ENCODE peak calls at places on chromosomes 4 and X, in seven cellular contexts. F is left ventricle myocardium inferior, Z is fibroblast of pulmonary artery, M is cardiac fibroblast, D is cardiac muscle cell, A is NB4, I is neural progenitor cell. H is an unnamed sample.

GRCh38 chr4:155079866-155080265 is 128.6 kb upstream of the NPY2R start:
- DNase-seq in F (no peak), Z (peak), M (peak), A (no peak), D (no peak), I (no peak), H (peak)

GRCh38 chr4:47531954-47532321 is 46.9 kb downstream of the ATP10D start:
- DNase-seq in I (no peak), A (no peak), D (no peak), Z (no peak), M (no peak), F (no peak), H (no peak)

GRCh38 chr4:13159041-13159620 is 325.0 kb downstream of the RAB28 start:
- DNase-seq in A (no peak), F (no peak), Z (no peak), I (no peak), D (no peak), M (no peak), H (no peak)

GRCh38 chrX:132505116-132505515 is 16.3 kb upstream of the MBNL3 start:
- DNase-seq in I (no peak), M (peak), Z (peak), D (no peak), A (no peak), F (no peak), H (peak)

GRCh38 chr4:137519406-137519805 is 12.9 kb downstream of the PCDH18 start:
- DNase-seq in D (no peak), I (no peak), M (peak), A (no peak), F (no peak), Z (peak), H (peak)

GRCh38 chr4:155066871-155067270 is 141.6 kb upstream of the NPY2R start:
- DNase-seq in A (no peak), Z (no peak), M (no peak), I (no peak), F (no peak), D (no peak), H (no peak)

GRCh38 chrX:135973025-135973547 is 702 bp downstream of the MMGT1 start:
- DNase-seq in I (no peak), M (peak), A (peak), Z (peak), F (no peak), D (peak), H (peak)

GRCh38 chr4:15117270-15117946 is 115.1 kb downstream of the CPEB2 start:
- DNase-seq in F (no peak), D (no peak), M (no peak), A (no peak), I (no peak), Z (no peak), H (no peak)

GRCh38 chr4:140031706-140032105 is 122.3 kb downstream of the MAML3 start:
- DNase-seq in D (no peak), A (no peak), I (no peak), M (no peak), F (no peak), Z (no peak), H (no peak)

GRCh38 chr4:28744066-28744465 is 1883.4 kb downstream of the STIM2 start:
- DNase-seq in F (no peak), M (no peak), D (no peak), A (no peak), I (no peak), Z (peak), H (peak)

GRCh38 chr4:140924761-140925392 is 168.7 kb upstream of the TBC1D9 start:
- DNase-seq in A (no peak), F (no peak), M (no peak), I (no peak), D (no peak), Z (no peak), H (no peak)

GRCh38 chr4:169971456-169972015 is 54.7 kb downstream of the MFAP3L start:
- DNase-seq in D (no peak), A (no peak), I (no peak), Z (no peak), F (no peak), M (no peak), H (no peak)

GRCh38 chr4:18691431-18692200 is 670.1 kb upstream of the LCORL start:
- DNase-seq in M (no peak), Z (no peak), I (peak), D (peak), F (no peak), A (no peak), H (peak)

GRCh38 chr4:79682801-79683217 is 274.8 kb upstream of the GK2 start:
- DNase-seq in Z (no peak), D (no peak), M (no peak), I (peak), F (peak), A (no peak), H (no peak)

GRCh38 chrX:137568741-137569469 is 3.0 kb downstream of the ZIC3 start:
- DNase-seq in A (no peak), M (no peak), F (no peak), I (peak), D (no peak), Z (no peak), H (no peak)

GRCh38 chrX:115356369-115356768 is 66.9 kb downstream of the LUZP4 start:
- DNase-seq in A (no peak), M (no peak), F (no peak), D (no peak), Z (no peak), I (no peak), H (no peak)

GRCh38 chrX:118763489-118763888 is 36.1 kb downstream of the IL13RA1 start:
- DNase-seq in I (no peak), M (no peak), D (no peak), A (no peak), Z (no peak), F (no peak), H (no peak)

GRCh38 chr4:89337678-89338077 is 30.1 kb upstream of the GPRIN3 start:
- DNase-seq in A (no peak), F (no peak), Z (no peak), I (no peak), M (no peak), D (no peak), H (no peak)

GRCh38 chr4:113248320-113248719 is 198.9 kb downstream of the ANK2 start:
- DNase-seq in A (peak), Z (no peak), F (no peak), M (no peak), I (peak), D (peak), H (no peak)

GRCh38 chr4:40621592-40622512 is 7.8 kb downstream of the RBM47 start:
- DNase-seq in D (no peak), M (peak), A (peak), Z (peak), I (no peak), F (peak), H (peak)

GRCh38 chrX:150635952-150636351 is 57.2 kb upstream of the MTMR1 start:
- DNase-seq in D (no peak), F (no peak), I (no peak), Z (peak), M (peak), A (no peak), H (peak)

GRCh38 chr4:74635074-74635473 is 159.2 kb downstream of the BTC start:
- DNase-seq in F (no peak), M (no peak), D (no peak), A (no peak), Z (no peak), I (no peak), H (no peak)

GRCh38 chr4:77734928-77735327 is 84.2 kb downstream of the CNOT6L start:
- DNase-seq in Z (peak), A (peak), F (no peak), M (peak), D (no peak), I (no peak), H (peak)

GRCh38 chrX:15151267-15152196 is 118.4 kb downstream of the ASB9 start:
- DNase-seq in M (no peak), D (no peak), F (no peak), I (no peak), A (no peak), Z (no peak), H (peak)

GRCh38 chrX:41666251-41666650 is 22.5 kb upstream of the GPR34 start:
- DNase-seq in D (no peak), Z (peak), M (peak), I (no peak), F (no peak), A (peak), H (peak)

GRCh38 chr4:99917575-99917974 is 23.3 kb upstream of the LAMTOR3 start:
- DNase-seq in D (no peak), F (no peak), Z (no peak), M (no peak), A (no peak), I (no peak), H (no peak)

GRCh38 chr4:102157984-102158383 is 187.3 kb downstream of the SLC39A8 start:
- DNase-seq in M (no peak), Z (no peak), D (no peak), A (no peak), I (peak), F (no peak), H (no peak)

GRCh38 chr4:45442466-45442865 is 681.4 kb downstream of the GABRG1 start:
- DNase-seq in M (peak), I (peak), D (peak), Z (peak), A (peak), F (no peak), H (peak)

GRCh38 chr4:163565228-163566040 is 70.9 kb downstream of the TMA16 start:
- DNase-seq in D (no peak), A (no peak), Z (no peak), M (no peak), F (no peak), I (no peak), H (no peak)

GRCh38 chr4:88706574-88706973 is 8.9 kb upstream of the NAP1L5 start:
- DNase-seq in D (peak), Z (peak), M (peak), F (no peak), I (peak), A (peak), H (peak)

GRCh38 chrX:131917588-131917987 is 105.5 kb upstream of the STK26 start:
- DNase-seq in A (no peak), M (no peak), D (no peak), Z (no peak), I (no peak), F (no peak), H (no peak)

GRCh38 chrX:119071381-119071780 is 1.4 kb upstream of the CT47C1 start:
- DNase-seq in D (no peak), M (no peak), Z (no peak), F (no peak), I (no peak), A (no peak), H (no peak)

GRCh38 chrX:55201930-55202579 is 18.1 kb upstream of the PAGE5 start:
- DNase-seq in I (no peak), Z (peak), D (no peak), A (no peak), M (peak), F (no peak), H (no peak)

GRCh38 chrX:95675011-95675410 is 1009.6 kb upstream of the DIAPH2 start:
- DNase-seq in F (no peak), A (no peak), Z (no peak), D (no peak), I (peak), M (no peak), H (no peak)

GRCh38 chr4:8867624-8868320 is 3.9 kb downstream of the HMX1 start:
- DNase-seq in A (no peak), F (no peak), M (no peak), D (no peak), I (peak), Z (no peak), H (no peak)

GRCh38 chr4:120481711-120482110 is 415.1 kb upstream of the MAD2L1 start:
- DNase-seq in M (no peak), A (no peak), I (no peak), Z (no peak), D (no peak), F (no peak), H (no peak)

GRCh38 chr4:187415227-187415626 is 580.3 kb upstream of the ZFP42 start:
- DNase-seq in I (no peak), M (no peak), D (no peak), A (no peak), Z (no peak), F (no peak), H (no peak)

GRCh38 chr4:37891221-37892159 is 606 bp downstream of the TBC1D1 start:
- DNase-seq in M (no peak), Z (no peak), I (peak), D (peak), F (peak), A (peak), H (peak)

GRCh38 chr4:142550955-142551354 is 295.1 kb downstream of the INPP4B start:
- DNase-seq in A (no peak), M (no peak), D (no peak), I (no peak), F (no peak), Z (no peak), H (no peak)

GRCh38 chrX:19747672-19748610 is 139.5 kb downstream of the SH3KBP1 start:
- DNase-seq in I (no peak), A (peak), Z (no peak), M (no peak), F (peak), D (no peak), H (no peak)
- H3K4me3 ChIP-seq in I (no peak), A (no peak), Z (no peak), M (no peak), F (no peak), D (no peak), H (no peak)

GRCh38 chrX:94576367-94577004 is 902.5 kb downstream of the FAM133A start:
- DNase-seq in F (no peak), D (no peak), Z (no peak), M (no peak), A (peak), I (no peak), H (no peak)
- TF ChIP-seq CTCF in F (no peak), D (no peak), Z (no peak), M (no peak), A (no peak), I (peak), H (no peak)

DNA sequence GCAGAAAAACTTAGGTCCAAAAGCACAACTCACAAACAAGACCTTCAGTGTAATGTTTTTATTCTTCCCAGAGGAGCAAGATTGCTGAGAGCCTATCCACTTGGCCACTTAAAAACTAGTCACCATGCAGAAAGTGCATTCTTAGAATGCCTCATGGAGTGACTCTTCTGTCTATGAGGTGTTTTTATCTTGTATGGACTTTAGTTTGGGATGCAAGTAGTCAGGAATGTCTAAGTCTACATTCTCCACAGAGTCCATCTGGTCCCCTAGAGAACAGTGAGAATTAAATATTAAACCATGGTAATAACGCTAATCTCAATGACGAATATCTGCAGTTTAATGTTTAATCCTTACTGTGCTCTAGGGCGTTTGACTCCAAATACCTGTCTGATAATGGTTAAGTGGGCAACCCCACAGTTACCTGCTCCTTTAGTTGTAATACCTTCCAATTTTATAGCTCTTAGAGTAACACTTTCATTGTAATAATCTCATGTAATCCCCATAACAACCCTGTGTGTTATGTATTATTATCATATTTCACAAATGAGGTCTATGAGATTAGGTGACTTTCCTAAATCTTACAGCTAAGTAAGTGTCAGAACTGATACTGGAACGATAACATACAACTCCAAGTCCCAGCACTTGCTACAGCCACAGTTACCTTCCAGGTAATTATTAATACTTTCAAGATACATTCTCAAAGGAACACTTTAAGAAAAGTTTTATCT is 235.6 kb upstream of the JADE1 start:
- DNase-seq in D (peak), I (no peak), F (no peak), Z (peak), M (peak), A (no peak), H (peak)
- H3K4me3 ChIP-seq in D (no peak), I (no peak), F (no peak), Z (no peak), M (no peak), A (no peak), H (no peak)

GRCh38 chrX:65035451-65035779 is 59.2 kb upstream of the ZC4H2 start:
- DNase-seq in F (peak), D (no peak), M (peak), Z (peak), I (peak), A (no peak), H (no peak)

GRCh38 chrX:65034292-65034640 is 58.0 kb upstream of the ZC4H2 start:
- DNase-seq in D (no peak), Z (no peak), M (no peak), A (no peak), I (peak), F (no peak), H (no peak)

DNA sequence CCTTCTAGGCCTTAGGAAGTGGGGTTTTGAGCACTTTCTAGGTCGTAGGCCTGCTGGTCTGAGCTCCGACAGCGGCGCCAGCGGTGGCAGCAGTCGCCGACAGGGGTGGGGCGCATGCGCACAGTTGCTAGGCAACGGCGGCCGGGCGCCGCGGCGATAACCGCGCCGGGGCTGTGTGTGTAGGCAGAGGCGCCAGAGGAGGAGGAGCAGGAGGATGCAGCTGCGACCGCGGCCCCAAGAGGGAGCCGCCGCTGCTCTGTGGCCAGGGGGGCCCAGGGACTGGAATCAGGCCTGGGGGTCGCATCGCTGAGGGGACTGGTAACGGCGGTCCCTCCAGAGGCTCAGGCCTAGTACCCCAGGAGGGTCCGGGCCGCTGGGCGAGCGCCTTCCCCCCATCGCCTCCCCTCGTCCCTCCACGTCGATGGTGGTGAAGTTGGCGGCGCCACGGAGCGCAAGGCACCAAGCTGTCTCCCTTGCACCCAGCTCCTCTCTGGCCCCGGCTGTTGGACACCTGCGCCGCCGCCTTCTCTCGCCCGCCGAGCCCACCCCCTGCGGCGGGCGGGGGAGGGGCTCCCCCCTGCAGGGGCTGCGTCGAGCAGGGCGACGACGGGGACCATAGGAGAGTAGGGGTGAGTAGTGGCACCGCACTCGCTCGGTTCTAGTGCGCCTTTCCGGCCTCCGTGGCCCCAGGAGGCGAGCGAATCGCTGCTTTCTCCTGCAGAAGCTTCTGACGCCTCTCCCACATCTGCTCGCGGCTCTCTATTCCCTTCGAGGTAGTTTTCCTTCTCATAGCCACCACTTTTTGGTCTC is 58.6 kb upstream of the ZC4H2 start:
- DNase-seq in D (peak), M (peak), Z (peak), F (peak), I (peak), A (peak), H (peak)
- TF ChIP-seq CTCF in D (peak), M (peak), Z (no peak), F (peak), I (peak), A (no peak), H (peak)

GRCh38 chrX:9148626-9149385 is 114.9 kb upstream of the FAM9B start:
- DNase-seq in D (peak), I (peak), F (no peak), M (peak), Z (peak), A (no peak), H (peak)
- H3K4me3 ChIP-seq in D (no peak), I (no peak), F (no peak), M (no peak), Z (no peak), A (no peak), H (no peak)

GRCh38 chrX:108811891-108812290 is 75.5 kb upstream of the IRS4 start:
- DNase-seq in I (peak), M (no peak), Z (no peak), A (no peak), F (no peak), D (peak), H (no peak)
- TF ChIP-seq CTCF in I (peak), M (no peak), Z (no peak), A (no peak), F (no peak), D (no peak), H (no peak)

DNA sequence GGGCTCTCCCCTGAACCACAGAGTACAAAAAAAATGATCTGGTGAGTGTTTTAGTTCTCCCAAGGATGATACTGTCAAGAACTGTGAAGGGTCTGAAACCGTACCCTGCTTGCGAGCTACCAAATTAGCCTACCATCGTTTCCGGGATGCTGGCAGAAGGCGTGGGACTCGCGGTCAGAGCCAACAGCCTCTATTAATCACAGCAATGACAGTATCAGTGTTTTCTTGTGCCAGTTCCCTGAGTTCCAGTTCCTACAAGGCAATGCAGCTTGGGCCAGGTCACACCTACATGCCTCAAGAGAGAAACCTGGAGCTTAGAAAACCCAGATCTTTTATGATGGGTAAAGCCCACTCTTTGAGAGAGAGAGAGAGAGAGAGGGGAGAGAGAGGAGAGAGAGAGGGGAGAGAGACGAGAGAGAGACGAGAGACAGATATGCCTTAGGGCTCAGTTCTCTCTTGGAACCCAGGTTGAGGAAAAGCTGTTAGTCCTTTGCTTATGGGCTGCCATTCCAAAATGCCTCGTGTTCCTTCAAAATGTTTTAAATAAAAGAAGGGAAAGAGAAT is 327.8 kb downstream of the ARHGAP10 start:
- DNase-seq in M (no peak), F (peak), Z (no peak), A (no peak), D (no peak), I (no peak), H (no peak)
- H3K4me3 ChIP-seq in M (no peak), F (no peak), Z (no peak), A (no peak), D (no peak), I (no peak), H (no peak)